ENCODE peak calls at places on chromosomes 16 and 17, in five cellular contexts. One of them, this sample, is unnamed.

GRCh38 chr17:35084987-35085386 is 21.5 kb upstream of the RFFL start:
- DNase-seq in fibroblast of the conjunctiva: no peak
- DNase-seq in NCI-H1048: no peak
- DNase-seq in breast epithelium: no peak
- DNase-seq in nucleus accumbens: no peak
- DNase-seq in this sample: no peak

GRCh38 chr16:78437352-78437968 is 338.0 kb downstream of the WWOX start:
- DNase-seq in fibroblast of the conjunctiva: no peak
- DNase-seq in NCI-H1048: no peak
- DNase-seq in breast epithelium: no peak
- DNase-seq in nucleus accumbens: peak; percentile 12
- DNase-seq in this sample: no peak

GRCh38 chr17:41972571-41973411 is 6.2 kb downstream of the CNP start:
- DNase-seq in fibroblast of the conjunctiva: no peak
- DNase-seq in NCI-H1048: no peak
- DNase-seq in breast epithelium: peak; percentile 87
- DNase-seq in nucleus accumbens: no peak
- DNase-seq in this sample: no peak

GRCh38 chr16:46747777-46748651 is at the start of gene MYLK3:
- DNase-seq in fibroblast of the conjunctiva: no peak
- DNase-seq in NCI-H1048: no peak
- DNase-seq in breast epithelium: no peak
- DNase-seq in nucleus accumbens: no peak
- DNase-seq in this sample: no peak

GRCh38 chr17:46950997-46951621 is 27.9 kb downstream of the RPRML start:
- DNase-seq in fibroblast of the conjunctiva: no peak
- DNase-seq in NCI-H1048: no peak
- DNase-seq in breast epithelium: no peak
- DNase-seq in nucleus accumbens: peak; percentile 43
- DNase-seq in this sample: no peak

GRCh38 chr17:47700471-47701449 is 6.8 kb downstream of the TBKBP1 start:
- DNase-seq in fibroblast of the conjunctiva: no peak
- DNase-seq in NCI-H1048: no peak
- DNase-seq in breast epithelium: no peak
- DNase-seq in nucleus accumbens: no peak
- DNase-seq in this sample: no peak

GRCh38 chr17:74922694-74923537 is at the start of gene USH1G:
- DNase-seq in fibroblast of the conjunctiva: no peak
- DNase-seq in NCI-H1048: no peak
- DNase-seq in breast epithelium: no peak
- DNase-seq in nucleus accumbens: no peak
- DNase-seq in this sample: peak; percentile 41

GRCh38 chr17:42673885-42674754 is 2.7 kb downstream of the PLEKHH3 start:
- DNase-seq in fibroblast of the conjunctiva: peak; percentile 53
- DNase-seq in NCI-H1048: no peak
- DNase-seq in breast epithelium: no peak
- DNase-seq in nucleus accumbens: peak; percentile 13
- DNase-seq in this sample: peak; percentile 87

GRCh38 chr16:71337631-71338030 is 20.9 kb upstream of the CALB2 start:
- DNase-seq in fibroblast of the conjunctiva: no peak
- DNase-seq in NCI-H1048: no peak
- DNase-seq in breast epithelium: no peak
- DNase-seq in nucleus accumbens: no peak
- DNase-seq in this sample: no peak

GRCh38 chr17:57758654-57759053 is 13.6 kb upstream of the CCDC182 start:
- DNase-seq in fibroblast of the conjunctiva: no peak
- DNase-seq in NCI-H1048: no peak
- DNase-seq in breast epithelium: no peak
- DNase-seq in nucleus accumbens: no peak
- DNase-seq in this sample: no peak

GRCh38 chr17:14320734-14321475 is 20.0 kb downstream of the HS3ST3B1 start:
- DNase-seq in fibroblast of the conjunctiva: no peak
- DNase-seq in NCI-H1048: no peak
- DNase-seq in breast epithelium: no peak
- DNase-seq in nucleus accumbens: no peak
- DNase-seq in this sample: no peak

This sample was measured in uterus.